ENCODE peak calls at places on chromosome 9, in four cellular contexts. G is SK-N-MC, U is HCT116, I is neuronal stem cell. A is an unnamed sample.

GRCh38 chr9:85268024-85268610 is 473.6 kb downstream of the AGTPBP1 start:
- DNase-seq in G (no peak), U (no peak), I (no peak), A (no peak)

GRCh38 chr9:136381311-136381710 is 7.8 kb upstream of the CARD9 start:
- DNase-seq in G (no peak), U (no peak), I (no peak), A (no peak)

GRCh38 chr9:32969270-32969669 is 32.2 kb downstream of the APTX start:
- DNase-seq in G (no peak), U (no peak), I (no peak), A (no peak)

GRCh38 chr9:83208065-83208850 is 145.3 kb upstream of the RASEF start:
- DNase-seq in G (no peak), U (no peak), I (no peak), A (no peak)

GRCh38 chr9:69379250-69379982 is 54.4 kb downstream of the ENTREP1 start:
- DNase-seq in G (no peak), U (no peak), I (no peak), A (peak; percentile 19)

GRCh38 chr9:124879226-124879625 is 17.3 kb downstream of the ARPC5L start:
- DNase-seq in G (no peak), U (no peak), I (no peak), A (no peak)

GRCh38 chr9:119044801-119045200 is 324.4 kb downstream of the BRINP1 start:
- DNase-seq in G (no peak), U (no peak), I (peak; percentile 47), A (no peak)

GRCh38 chr9:80797841-80798688 is 891.3 kb downstream of the TLE1 start:
- DNase-seq in G (peak; percentile 77), U (no peak), I (no peak), A (no peak)

GRCh38 chr9:79408200-79408599 is 163.6 kb upstream of the TLE4 start:
- DNase-seq in G (no peak), U (no peak), I (no peak), A (no peak)

GRCh38 chr9:133737071-133737773 is 930 bp downstream of the SARDH start:
- DNase-seq in G (no peak), U (no peak), I (no peak), A (no peak)

GRCh38 chr9:87498816-87499454 is 1.3 kb downstream of the DAPK1 start:
- DNase-seq in G (no peak), U (no peak), I (peak; percentile 9), A (no peak)

GRCh38 chr9:105311317-105311716 is 66.9 kb downstream of the SLC44A1 start:
- DNase-seq in G (no peak), U (no peak), I (no peak), A (no peak)

GRCh38 chr9:131986089-131986488 is 93.6 kb downstream of the MED27 start:
- DNase-seq in G (no peak), U (no peak), I (no peak), A (no peak)

GRCh38 chr9:129624168-129624759 is 1.7 kb upstream of the NTMT1 start:
- DNase-seq in G (peak; percentile 50), U (peak; percentile 45), I (peak; percentile 73), A (no peak)

GRCh38 chr9:130689937-130690700 is 3.5 kb upstream of the EXOSC2 start:
- DNase-seq in G (peak; percentile 56), U (peak; percentile 69), I (no peak), A (peak; percentile 78)

GRCh38 chr9:752201-752600 is 89.3 kb upstream of the DMRT1 start:
- DNase-seq in G (no peak), U (no peak), I (no peak), A (peak; percentile 60)

GRCh38 chr9:98502976-98503325 is 205.8 kb downstream of the GABBR2 start:
- DNase-seq in G (no peak), U (no peak), I (no peak), A (no peak)

GRCh38 chr9:13282998-13283397 is 3.5 kb upstream of the MPDZ start:
- DNase-seq in G (no peak), U (no peak), I (no peak), A (no peak)

GRCh38 chr9:115008536-115008935 is 78.1 kb upstream of the TNFSF8 start:
- DNase-seq in G (no peak), U (no peak), I (no peak), A (peak; percentile 42)

GRCh38 chr9:135728436-135729110 is 26.6 kb downstream of the KCNT1 start:
- DNase-seq in G (no peak), U (no peak), I (no peak), A (no peak)

GRCh38 chr9:21455320-21455719 is 15.1 kb downstream of the IFNA1 start:
- DNase-seq in G (no peak), U (peak; percentile 23), I (no peak), A (no peak)

GRCh38 chr9:14326264-14326826 is 12.4 kb upstream of the NFIB start:
- DNase-seq in G (no peak), U (no peak), I (no peak), A (peak; percentile 28)

GRCh38 chr9:71683598-71684235 is 84.6 kb downstream of the CEMIP2 start:
- DNase-seq in G (no peak), U (peak; percentile 36), I (peak; percentile 18), A (no peak)

GRCh38 chr9:89428901-89429890 is 68.7 kb downstream of the SEMA4D start:
- DNase-seq in G (no peak), U (no peak), I (no peak), A (no peak)

GRCh38 chr9:36739538-36740116 is 166.9 kb downstream of the MELK start:
- DNase-seq in G (no peak), U (no peak), I (no peak), A (no peak)

GRCh38 chr9:84652496-84653081 is 16.9 kb upstream of the NTRK2 start:
- DNase-seq in G (no peak), U (no peak), I (no peak), A (no peak)

GRCh38 chr9:99778308-99778707 is 43.4 kb upstream of the NR4A3 start:
- DNase-seq in G (no peak), U (peak; percentile 49), I (no peak), A (no peak)

GRCh38 chr9:137436761-137437600 is 4.2 kb downstream of the ENTPD8 start:
- DNase-seq in G (no peak), U (no peak), I (no peak), A (no peak)

GRCh38 chr9:70881321-70881720 is 240.1 kb downstream of the TRPM3 start:
- DNase-seq in G (no peak), U (no peak), I (no peak), A (no peak)

GRCh38 chr9:86614871-86615849 is 260.9 kb upstream of the TUT7 start:
- DNase-seq in G (no peak), U (no peak), I (no peak), A (peak; percentile 53)

GRCh38 chr9:13324988-13325387 is 45.5 kb upstream of the MPDZ start:
- DNase-seq in G (no peak), U (no peak), I (no peak), A (no peak)

GRCh38 chr9:130888146-130888885 is 8.3 kb downstream of the QRFP start:
- DNase-seq in G (no peak), U (no peak), I (no peak), A (no peak)

GRCh38 chr9:80157561-80157983 is 585.8 kb downstream of the TLE4 start:
- DNase-seq in G (no peak), U (no peak), I (no peak), A (peak; percentile 48)

GRCh38 chr9:15349892-15350761 is 43.1 kb upstream of the TTC39B start:
- DNase-seq in G (no peak), U (no peak), I (no peak), A (peak; percentile 3)

GRCh38 chr9:70010015-70010414 is 33.6 kb upstream of the MAMDC2 start:
- DNase-seq in G (no peak), U (no peak), I (no peak), A (no peak)

DNA sequence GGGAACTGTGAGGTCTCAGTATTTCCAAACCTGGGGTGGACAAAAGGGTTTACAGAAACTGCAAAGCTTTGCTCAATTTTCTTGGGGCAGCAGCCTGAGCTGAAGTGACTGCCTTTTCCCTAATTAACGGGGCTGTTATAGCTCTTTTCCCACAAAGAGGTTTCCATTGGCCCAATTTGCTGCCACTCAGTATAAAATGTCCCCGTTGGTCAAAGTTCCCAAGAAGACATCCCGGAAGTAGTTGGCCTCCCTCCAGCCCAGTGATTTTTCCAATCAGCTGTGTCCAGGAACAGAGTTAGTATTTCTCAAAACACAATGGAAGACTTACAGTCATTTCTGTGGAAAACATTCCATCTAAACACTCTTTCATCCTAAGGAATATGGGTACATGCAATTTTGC is 643.6 kb downstream of the ACTL7B start:
- DNase-seq in G (no peak), U (no peak), I (no peak), A (no peak)
- H3K27ac ChIP-seq in G (no peak overlapping the region), U (no peak overlapping the region), I (no peak overlapping the region), A (no peak overlapping the region)

GRCh38 chr9:5708414-5708813 is 79.5 kb downstream of the RIC1 start:
- DNase-seq in G (no peak), U (no peak), I (no peak), A (no peak)
- H3K9me3 ChIP-seq in G (peaks cover 19% of the 10 kb centered on the region), U (peaks cover 15% of the 10 kb centered on the region), I (peaks cover 25% of the 10 kb centered on the region), A (no peaks in the 10 kb centered on the region)

GRCh38 chr9:127937383-127938297 is at the start of gene DPM2:
- DNase-seq in G (no peak), U (peak; percentile 61), I (peak; percentile 72), A (peak; percentile 62)
- H3K4me3 ChIP-seq in G (peak within 1 kb of the TSS; percentile 97), U (peak within 1 kb of the TSS; percentile 70), I (peak within 1 kb of the TSS; percentile 97), A (peak within 1 kb of the TSS; percentile 70)

DNA sequence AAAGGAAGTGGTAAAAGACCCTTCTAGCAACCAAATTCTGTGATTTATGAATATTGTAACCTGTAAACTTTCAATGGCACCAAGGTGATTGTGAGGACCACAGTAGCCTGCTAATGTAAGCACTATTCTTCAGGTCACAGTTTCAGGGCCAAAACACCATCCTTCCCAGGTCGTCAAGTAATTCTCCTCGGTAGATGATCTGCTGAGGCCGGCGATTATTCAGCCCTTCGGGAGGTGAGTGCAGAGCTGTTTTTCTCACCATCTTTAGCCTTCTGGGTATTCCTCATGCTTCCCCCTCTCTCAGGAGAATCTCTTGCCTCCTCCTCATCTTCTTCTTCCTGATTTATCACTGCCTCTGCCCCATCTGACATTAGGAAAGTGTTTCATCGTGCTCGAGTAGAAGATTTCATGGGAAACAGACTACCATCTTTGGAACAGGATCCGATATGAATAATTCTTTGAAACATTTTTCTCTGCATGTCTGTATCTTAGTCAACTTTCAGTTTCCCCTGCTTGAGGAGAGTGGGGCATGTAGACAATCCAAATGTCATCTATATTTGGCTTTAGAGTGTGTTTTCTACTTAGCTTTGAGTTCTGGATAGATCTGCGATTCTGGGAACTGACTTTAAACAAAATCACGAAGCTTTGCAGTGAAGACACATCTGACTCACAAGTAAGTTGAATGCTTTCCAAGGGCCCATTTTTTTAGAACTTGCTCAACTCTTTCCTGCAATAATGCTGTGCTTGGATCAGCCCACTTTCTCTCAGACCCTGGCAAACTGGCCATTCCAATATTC is 173.9 kb downstream of the AOPEP start:
- DNase-seq in G (no peak), U (no peak), I (no peak), A (no peak)
- H3K27ac ChIP-seq in G (no peak overlapping the region), U (no peak overlapping the region), I (no peak overlapping the region), A (peak overlapping the region; percentile 20)

GRCh38 chr9:92846662-92847145 is 31.1 kb downstream of the ZNF484 start:
- DNase-seq in G (no peak), U (no peak), I (no peak), A (no peak)
- H3K9me3 ChIP-seq in G (peaks cover 28% of the 10 kb centered on the region), U (peaks cover 27% of the 10 kb centered on the region), I (peaks cover 78% of the 10 kb centered on the region), A (peaks cover 24% of the 10 kb centered on the region)